ENCODE peak calls at places on chromosomes 2 and 18, in five cellular contexts. One of them, this sample, is unnamed.

GRCh38 chr2:144510206-144510991 is 9.5 kb downstream of the ZEB2 start:
- DNase-seq in GM12878: peak
- DNase-seq in HCT116: no peak
- DNase-seq in K562: no peak
- DNase-seq in HepG2: peak
- DNase-seq in this sample: no peak

GRCh38 chr2:142037051-142037450 is 93.8 kb downstream of the LRP1B start:
- DNase-seq in GM12878: no peak
- DNase-seq in HCT116: no peak
- DNase-seq in K562: no peak
- DNase-seq in HepG2: no peak
- DNase-seq in this sample: no peak

GRCh38 chr18:36297419-36298112 is at the start of gene FHOD3:
- DNase-seq in GM12878: no peak
- DNase-seq in HCT116: no peak
- DNase-seq in K562: peak
- DNase-seq in HepG2: no peak
- DNase-seq in this sample: peak

GRCh38 chr2:158269143-158269542 is 167.5 kb downstream of the UPP2 start:
- DNase-seq in GM12878: no peak
- DNase-seq in HCT116: no peak
- DNase-seq in K562: no peak
- DNase-seq in HepG2: no peak
- DNase-seq in this sample: no peak

GRCh38 chr2:9273496-9273895 is 66.9 kb downstream of the ASAP2 start:
- DNase-seq in GM12878: no peak
- DNase-seq in HCT116: no peak
- DNase-seq in K562: no peak
- DNase-seq in HepG2: no peak
- DNase-seq in this sample: no peak

GRCh38 chr2:85584354-85584856 is at the start of gene VAMP5:
- DNase-seq in GM12878: no peak
- DNase-seq in HCT116: no peak
- DNase-seq in K562: no peak
- DNase-seq in HepG2: peak
- DNase-seq in this sample: peak

GRCh38 chr2:7044253-7045250 is 127.3 kb downstream of the RNF144A start:
- DNase-seq in GM12878: peak
- DNase-seq in HCT116: peak
- DNase-seq in K562: peak
- DNase-seq in HepG2: peak
- DNase-seq in this sample: peak

GRCh38 chr2:135960598-135961551 is 24.6 kb downstream of the DARS1 start:
- DNase-seq in GM12878: no peak
- DNase-seq in HCT116: no peak
- DNase-seq in K562: no peak
- DNase-seq in HepG2: no peak
- DNase-seq in this sample: peak

GRCh38 chr2:165665614-165666013 is 128.4 kb downstream of the GALNT3 start:
- DNase-seq in GM12878: no peak
- DNase-seq in HCT116: no peak
- DNase-seq in K562: no peak
- DNase-seq in HepG2: no peak
- DNase-seq in this sample: no peak

GRCh38 chr2:16626497-16626896 is 39.1 kb downstream of the CYRIA start:
- DNase-seq in GM12878: no peak
- DNase-seq in HCT116: no peak
- DNase-seq in K562: no peak
- DNase-seq in HepG2: no peak
- DNase-seq in this sample: no peak

GRCh38 chr2:119245076-119245840 is 21.6 kb downstream of the STEAP3 start:
- DNase-seq in GM12878: no peak
- DNase-seq in HCT116: no peak
- DNase-seq in K562: no peak
- DNase-seq in HepG2: no peak
- DNase-seq in this sample: no peak

GRCh38 chr2:124265641-124266040 is 240.6 kb downstream of the CNTNAP5 start:
- DNase-seq in GM12878: no peak
- DNase-seq in HCT116: no peak
- DNase-seq in K562: no peak
- DNase-seq in HepG2: no peak
- DNase-seq in this sample: no peak

GRCh38 chr2:25988134-25988533 is 5.8 kb upstream of the KIF3C start:
- DNase-seq in GM12878: no peak
- DNase-seq in HCT116: no peak
- DNase-seq in K562: no peak
- DNase-seq in HepG2: no peak
- DNase-seq in this sample: no peak

GRCh38 chr2:101341421-101341820 is 32.9 kb upstream of the RNF149 start:
- DNase-seq in GM12878: no peak
- DNase-seq in HCT116: no peak
- DNase-seq in K562: peak
- DNase-seq in HepG2: no peak
- DNase-seq in this sample: no peak

GRCh38 chr2:120874401-120874821 is 138.7 kb downstream of the GLI2 start:
- DNase-seq in GM12878: no peak
- DNase-seq in HCT116: no peak
- DNase-seq in K562: no peak
- DNase-seq in HepG2: no peak
- DNase-seq in this sample: no peak

GRCh38 chr2:44776924-44777480 is 164.5 kb upstream of the SIX3 start:
- DNase-seq in GM12878: no peak
- DNase-seq in HCT116: no peak
- DNase-seq in K562: no peak
- DNase-seq in HepG2: no peak
- DNase-seq in this sample: no peak

GRCh38 chr2:172066394-172066863 is 18.9 kb upstream of the DLX1 start:
- DNase-seq in GM12878: no peak
- DNase-seq in HCT116: no peak
- DNase-seq in K562: no peak
- DNase-seq in HepG2: no peak
- DNase-seq in this sample: no peak

GRCh38 chr2:46909153-46909552 is 6.5 kb downstream of the MCFD2 start:
- DNase-seq in GM12878: no peak
- DNase-seq in HCT116: no peak
- DNase-seq in K562: no peak
- DNase-seq in HepG2: no peak
- DNase-seq in this sample: no peak

GRCh38 chr18:64119916-64120315 is 29.0 kb downstream of the LINC00305 start:
- DNase-seq in GM12878: no peak
- DNase-seq in HCT116: no peak
- DNase-seq in K562: no peak
- DNase-seq in HepG2: peak
- DNase-seq in this sample: no peak

GRCh38 chr2:69010437-69011194 is 2.4 kb upstream of the ANTXR1 start:
- DNase-seq in GM12878: no peak
- DNase-seq in HCT116: no peak
- DNase-seq in K562: no peak
- DNase-seq in HepG2: no peak
- DNase-seq in this sample: no peak

GRCh38 chr18:8795586-8795985 is 90.2 kb downstream of the MTCL1 start:
- DNase-seq in GM12878: no peak
- DNase-seq in HCT116: no peak
- DNase-seq in K562: no peak
- DNase-seq in HepG2: no peak
- DNase-seq in this sample: no peak

GRCh38 chr2:204625135-204625534 is 79.9 kb downstream of the PARD3B start:
- DNase-seq in GM12878: no peak
- DNase-seq in HCT116: no peak
- DNase-seq in K562: no peak
- DNase-seq in HepG2: no peak
- DNase-seq in this sample: peak

GRCh38 chr2:37625781-37626548 is 45.5 kb downstream of the CDC42EP3 start:
- DNase-seq in GM12878: peak
- DNase-seq in HCT116: no peak
- DNase-seq in K562: no peak
- DNase-seq in HepG2: no peak
- DNase-seq in this sample: no peak

DNA sequence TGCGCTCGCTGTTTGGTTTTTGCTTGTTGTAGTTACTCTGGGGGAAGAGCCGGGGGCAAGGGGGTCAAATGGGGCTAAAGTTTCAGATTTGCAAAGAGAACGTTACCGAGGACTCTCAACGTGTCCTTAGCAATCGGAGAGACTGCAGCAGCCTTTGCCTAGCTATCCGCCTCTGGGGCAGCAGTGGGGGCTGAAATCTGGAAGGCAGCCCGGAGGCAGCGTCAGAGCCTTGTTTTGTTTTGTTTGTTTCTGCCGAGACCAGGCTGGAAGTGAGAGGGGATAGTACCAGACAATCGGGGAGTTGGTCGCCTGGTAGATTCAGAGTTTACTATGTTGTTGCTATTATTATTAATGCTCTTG is 1.2 kb downstream of the CDH20 start:
- DNase-seq in GM12878: no peak
- DNase-seq in HCT116: no peak
- DNase-seq in K562: no peak
- DNase-seq in HepG2: no peak
- DNase-seq in this sample: no peak
- TF ChIP-seq ZBTB33 in GM12878: no peak
- TF ChIP-seq ZBTB33 in HCT116: no peak
- TF ChIP-seq ZBTB33 in K562: no peak
- TF ChIP-seq ZBTB33 in HepG2: no peak
- TF ChIP-seq ZBTB33 in this sample: no peak

GRCh38 chr2:79994161-79994560 is 310.4 kb downstream of the LRRTM1 start:
- DNase-seq in GM12878: no peak
- DNase-seq in HCT116: no peak
- DNase-seq in K562: no peak
- DNase-seq in HepG2: no peak
- DNase-seq in this sample: no peak
- TF ChIP-seq ZBTB33 in GM12878: no peak
- TF ChIP-seq ZBTB33 in HCT116: no peak
- TF ChIP-seq ZBTB33 in K562: no peak
- TF ChIP-seq ZBTB33 in HepG2: no peak
- TF ChIP-seq ZBTB33 in this sample: no peak

DNA sequence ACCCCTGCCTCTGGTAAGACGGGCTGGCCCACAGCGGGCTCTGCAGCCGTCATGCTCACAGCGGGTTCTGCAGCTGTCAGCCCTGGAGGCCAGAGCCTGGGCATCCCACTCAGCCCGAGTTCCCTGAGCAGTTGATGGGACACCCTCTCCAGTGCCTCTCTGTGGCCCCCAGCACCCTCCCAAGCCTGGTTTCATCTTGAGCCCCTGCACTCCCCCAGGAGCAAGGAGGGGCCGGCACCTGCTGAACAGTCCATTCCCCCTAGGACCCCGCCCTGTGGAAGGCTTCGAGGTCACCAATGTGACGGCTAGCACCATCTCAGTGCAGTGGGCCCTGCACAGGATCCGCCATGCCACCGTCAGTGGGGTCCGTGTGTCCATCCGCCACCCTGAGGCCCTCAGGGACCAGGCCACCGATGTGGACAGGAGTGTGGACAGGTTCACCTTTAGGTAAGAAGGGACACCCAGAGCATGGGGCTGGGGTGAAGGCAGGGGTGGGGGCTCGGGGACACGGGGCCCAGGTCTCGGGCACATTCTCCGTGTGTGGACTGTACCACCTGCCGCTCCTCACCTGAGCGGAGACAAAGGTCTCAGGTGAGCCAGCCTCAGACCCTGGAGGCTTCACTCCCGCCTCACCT is 34.5 kb downstream of the MTERF4 start:
- DNase-seq in GM12878: no peak
- DNase-seq in HCT116: no peak
- DNase-seq in K562: no peak
- DNase-seq in HepG2: no peak
- DNase-seq in this sample: no peak
- TF ChIP-seq ZBTB33 in GM12878: no peak
- TF ChIP-seq ZBTB33 in HCT116: no peak
- TF ChIP-seq ZBTB33 in K562: no peak
- TF ChIP-seq ZBTB33 in HepG2: no peak
- TF ChIP-seq ZBTB33 in this sample: no peak

GRCh38 chr18:28411806-28412205 is 234.9 kb upstream of the CDH2 start:
- DNase-seq in GM12878: no peak
- DNase-seq in HCT116: no peak
- DNase-seq in K562: no peak
- DNase-seq in HepG2: no peak
- DNase-seq in this sample: no peak
- TF ChIP-seq ZBTB33 in GM12878: no peak
- TF ChIP-seq ZBTB33 in HCT116: no peak
- TF ChIP-seq ZBTB33 in K562: no peak
- TF ChIP-seq ZBTB33 in HepG2: no peak
- TF ChIP-seq ZBTB33 in this sample: no peak

GRCh38 chr2:238586931-238587775 is 160.4 kb downstream of the ASB1 start:
- DNase-seq in GM12878: no peak
- DNase-seq in HCT116: no peak
- DNase-seq in K562: no peak
- DNase-seq in HepG2: no peak
- DNase-seq in this sample: no peak
- TF ChIP-seq ZBTB33 in GM12878: no peak
- TF ChIP-seq ZBTB33 in HCT116: no peak
- TF ChIP-seq ZBTB33 in K562: no peak
- TF ChIP-seq ZBTB33 in HepG2: no peak
- TF ChIP-seq ZBTB33 in this sample: no peak

GRCh38 chr2:179898873-179899272 is 37.5 kb upstream of the ZNF385B start:
- DNase-seq in GM12878: no peak
- DNase-seq in HCT116: peak
- DNase-seq in K562: peak
- DNase-seq in HepG2: peak
- DNase-seq in this sample: peak
- TF ChIP-seq ZBTB33 in GM12878: no peak
- TF ChIP-seq ZBTB33 in HCT116: no peak
- TF ChIP-seq ZBTB33 in K562: no peak
- TF ChIP-seq ZBTB33 in HepG2: no peak
- TF ChIP-seq ZBTB33 in this sample: no peak

This sample was measured in SK-N-SH.